ENCODE peak calls at places on chromosomes 7 and 10, in nine cellular contexts. X is stimulated activated CD4-positive, alpha-beta T cell treated with anti-CD3 and anti-CD28 coated beads, Interleukin-1b, Interleukin-23, amount 100 ng/mL, for 24 hours; A is iPS-NIHi11; Y is ecto neural progenitor cell; F is stimulated activated CD8-positive, alpha-beta memory T cell treated with anti-CD3 and anti-CD28 coated beads, Interleukin-7, amount 100 ng/mL, for 4 hours; I is GM12878; Z is kidney epithelial cell; M is kidney tubule cell; R is RWPE1. D is an unnamed sample.

GRCh38 chr7:116227678-116228239 is 17.4 kb downstream of the TES start:
- DNase-seq in F (no peak), I (no peak), M (peak), A (no peak), Z (no peak), Y (no peak), R (peak), X (no peak), D (no peak)

GRCh38 chr7:50349963-50350944 is 45.7 kb downstream of the IKZF1 start:
- DNase-seq in Z (no peak), R (no peak), F (peak), X (no peak), Y (no peak), A (no peak), M (no peak), I (peak), D (peak)

GRCh38 chr7:115252461-115252860 is 330.6 kb downstream of the MDFIC start:
- DNase-seq in X (no peak), F (no peak), M (no peak), I (no peak), A (no peak), R (no peak), Y (no peak), Z (no peak), D (no peak)

GRCh38 chr7:92916751-92917369 is 80.5 kb upstream of the CDK6 start:
- DNase-seq in M (peak), X (no peak), Z (peak), R (peak), I (no peak), F (no peak), Y (peak), A (peak), D (no peak)

GRCh38 chr7:72196176-72196575 is 216.0 kb downstream of the CALN1 start:
- DNase-seq in Z (no peak), F (no peak), M (no peak), X (no peak), R (no peak), Y (peak), I (no peak), A (no peak), D (no peak)

GRCh38 chr10:3852147-3852904 is 67.3 kb upstream of the KLF6 start:
- DNase-seq in I (peak), X (no peak), R (peak), A (peak), M (peak), F (peak), Y (no peak), Z (peak), D (peak)

GRCh38 chr7:101465131-101465530 is 102.5 kb downstream of the COL26A1 start:
- DNase-seq in Y (no peak), A (no peak), I (no peak), F (no peak), Z (no peak), M (no peak), X (no peak), R (no peak), D (no peak)

GRCh38 chr7:112531675-112532074 is 50.9 kb downstream of the LSMEM1 start:
- DNase-seq in M (no peak), F (no peak), A (no peak), Z (no peak), R (no peak), I (no peak), Y (no peak), X (no peak), D (no peak)

GRCh38 chr7:55539380-55539779 is 32.9 kb downstream of the VOPP1 start:
- DNase-seq in R (no peak), X (no peak), F (no peak), I (no peak), Z (no peak), M (peak), A (peak), Y (no peak), D (no peak)

GRCh38 chr7:44324204-44325126 is 929 bp downstream of the CAMK2B start:
- DNase-seq in F (no peak), Z (no peak), X (no peak), A (no peak), R (no peak), M (no peak), I (no peak), Y (peak), D (no peak)

GRCh38 chr10:34748357-34748756 is 66.7 kb downstream of the PARD3 start:
- DNase-seq in A (no peak), X (no peak), Z (no peak), Y (no peak), M (no peak), I (no peak), F (no peak), R (no peak), D (no peak)

GRCh38 chr7:67022501-67022900 is 25.9 kb downstream of the TYW1 start:
- DNase-seq in F (no peak), Z (no peak), R (no peak), I (no peak), A (no peak), X (no peak), Y (no peak), M (no peak), D (no peak)

GRCh38 chr10:86960863-86961434 is 2.5 kb downstream of the SNCG start:
- DNase-seq in I (no peak), Y (no peak), F (no peak), X (no peak), Z (no peak), R (no peak), A (no peak), M (no peak), D (no peak)

GRCh38 chr10:48599830-48600134 is 5.1 kb downstream of the ARHGAP22 start:
- DNase-seq in F (no peak), Z (no peak), R (no peak), A (no peak), X (no peak), Y (no peak), I (no peak), M (no peak), D (no peak)

GRCh38 chr7:47518827-47519226 is 63.1 kb downstream of the TNS3 start:
- DNase-seq in M (peak), I (no peak), F (no peak), R (no peak), Z (no peak), Y (no peak), X (no peak), A (no peak), D (no peak)

GRCh38 chr7:13850185-13850752 is 139.2 kb downstream of the ETV1 start:
- DNase-seq in A (peak), I (peak), F (peak), X (peak), M (peak), Z (peak), Y (no peak), R (peak), D (no peak)

GRCh38 chr7:47952224-47952623 is 4.0 kb upstream of the PKD1L1 start:
- DNase-seq in Y (no peak), A (peak), X (no peak), M (no peak), I (no peak), R (no peak), F (no peak), Z (no peak), D (no peak)

GRCh38 chr7:21023841-21024502 is 237.3 kb upstream of the SP8 start:
- DNase-seq in X (no peak), A (no peak), R (no peak), Y (no peak), Z (no peak), F (no peak), M (no peak), I (peak), D (no peak)

GRCh38 chr10:29725133-29725720 is 90.5 kb upstream of the SVIL start:
- DNase-seq in Z (no peak), Y (no peak), F (no peak), X (no peak), A (no peak), R (no peak), I (no peak), M (no peak), D (no peak)

GRCh38 chr7:148903504-148903903 is 19.4 kb upstream of the EZH2 start:
- DNase-seq in M (no peak), R (no peak), Y (no peak), A (no peak), X (no peak), Z (no peak), F (no peak), I (no peak), D (no peak)

GRCh38 chr7:157795199-157795598 is 458.4 kb downstream of the DNAJB6 start:
- DNase-seq in F (no peak), R (no peak), A (no peak), Z (no peak), I (no peak), M (no peak), X (no peak), Y (no peak), D (no peak)

GRCh38 chr10:3872700-3873099 is 87.7 kb upstream of the KLF6 start:
- DNase-seq in R (no peak), I (no peak), F (no peak), A (no peak), X (no peak), Z (no peak), Y (no peak), M (no peak), D (no peak)

GRCh38 chr10:93796167-93796566 is 38.4 kb downstream of the LGI1 start:
- DNase-seq in R (no peak), Y (no peak), I (no peak), A (no peak), F (no peak), Z (no peak), X (no peak), M (no peak), D (no peak)

GRCh38 chr10:114103286-114103685 is 59.6 kb downstream of the ADRB1 start:
- DNase-seq in A (peak), F (no peak), I (peak), Z (no peak), M (peak), R (peak), X (no peak), Y (no peak), D (no peak)

GRCh38 chr7:150737265-150738055 is at the start of gene GIMAP5:
- DNase-seq in Z (no peak), R (no peak), A (no peak), X (no peak), I (no peak), M (no peak), Y (peak), F (peak), D (no peak)

GRCh38 chr7:102284399-102284798 is 2.3 kb upstream of the SH2B2 start:
- DNase-seq in M (no peak), R (no peak), A (no peak), F (no peak), X (no peak), Y (no peak), I (no peak), Z (no peak), D (no peak)

GRCh38 chr10:32948451-32948850 is 9.6 kb downstream of the ITGB1 start:
- DNase-seq in X (no peak), R (no peak), I (no peak), A (no peak), F (no peak), M (no peak), Z (no peak), Y (no peak), D (no peak)

GRCh38 chr10:27457261-27457945 is 46.7 kb upstream of the RAB18 start:
- DNase-seq in M (no peak), Y (no peak), I (no peak), Z (no peak), F (no peak), R (no peak), X (no peak), A (no peak), D (no peak)

GRCh38 chr10:71244638-71245419 is 32.5 kb downstream of the UNC5B start:
- DNase-seq in R (peak), X (no peak), F (no peak), M (no peak), A (no peak), I (no peak), Y (no peak), Z (no peak), D (no peak)

GRCh38 chr7:50092579-50093411 is at the start of gene ZPBP:
- DNase-seq in M (peak), R (peak), X (peak), A (peak), Z (no peak), I (peak), F (peak), Y (peak), D (peak)

GRCh38 chr7:75951506-75951905 is 36.6 kb downstream of the POR start:
- DNase-seq in Z (peak), F (no peak), Y (no peak), M (peak), X (no peak), R (no peak), A (no peak), I (no peak), D (no peak)

GRCh38 chr7:130380861-130381455 is 664 bp downstream of the CPA1 start:
- DNase-seq in X (no peak), I (no peak), R (no peak), M (no peak), A (no peak), Y (no peak), Z (no peak), F (no peak), D (no peak)

GRCh38 chr10:71725998-71726672 is 6.6 kb upstream of the C10orf105 start:
- DNase-seq in X (peak), R (peak), Y (no peak), F (peak), A (peak), M (peak), I (no peak), Z (no peak), D (no peak)

GRCh38 chr7:50921114-50921513 is 138.4 kb upstream of the GRB10 start:
- DNase-seq in Y (no peak), X (no peak), R (peak), Z (no peak), M (no peak), A (no peak), F (peak), I (no peak), D (no peak)

GRCh38 chr7:22499044-22499443 is 944 bp downstream of the STEAP1B start:
- DNase-seq in M (no peak), F (no peak), Z (no peak), X (no peak), I (no peak), Y (no peak), A (no peak), R (peak), D (no peak)

GRCh38 chr7:6385110-6385792 is 62.5 kb downstream of the DAGLB start:
- DNase-seq in I (no peak), X (no peak), A (no peak), F (no peak), Z (peak), R (peak), M (peak), Y (no peak), D (no peak)

GRCh38 chr7:140212100-140212881 is 35.5 kb upstream of the KDM7A start:
- DNase-seq in R (no peak), Z (no peak), Y (no peak), F (no peak), X (no peak), I (peak), A (no peak), M (peak), D (peak)